ENCODE peak calls at places on chromosomes 16 and 17, in eight cellular contexts. V is NCI-H345; E is AG09319; L is M059J; C is IMR-90; W is progenitor cell of endocrine pancreas; K is stimulated activated CD4-positive, alpha-beta T cell treated with anti-CD3 and anti-CD28 coated beads, Interleukin-1b, Interleukin-23, amount 100 ng/mL, for 24 hours; J is mucosa of gallbladder. A is an unnamed sample.

GRCh38 chr17:3770471-3770870 is 30.5 kb downstream of the ITGAE start:
- DNase-seq in E (no peak), C (no peak), W (no peak), K (no peak), V (no peak), L (no peak), J (peak), A (no peak)

GRCh38 chr16:84478172-84478948 is 26.1 kb downstream of the MEAK7 start:
- DNase-seq in C (peak), L (peak), E (no peak), K (no peak), V (no peak), W (no peak), J (no peak), A (no peak)

GRCh38 chr17:69733171-69734014 is 318.9 kb downstream of the MAP2K6 start:
- DNase-seq in L (peak), J (no peak), E (peak), C (peak), V (no peak), K (no peak), W (no peak), A (peak)

GRCh38 chr17:21375757-21376584 is at the start of gene KCNJ12:
- DNase-seq in W (no peak), J (no peak), E (no peak), K (no peak), C (no peak), L (no peak), V (no peak), A (peak)

GRCh38 chr17:50257574-50258224 is 16.6 kb upstream of the TMEM92 start:
- DNase-seq in V (no peak), W (no peak), L (no peak), E (no peak), K (no peak), J (no peak), C (no peak), A (no peak)

GRCh38 chr16:24577167-24577566 is 37.8 kb downstream of the RBBP6 start:
- DNase-seq in V (no peak), J (no peak), W (no peak), C (peak), L (no peak), E (no peak), K (no peak), A (no peak)

GRCh38 chr17:51078009-51078592 is 42.6 kb downstream of the SPAG9 start:
- DNase-seq in V (no peak), C (no peak), J (no peak), L (no peak), W (no peak), E (no peak), K (no peak), A (no peak)

GRCh38 chr16:30076276-30076791 is 540 bp downstream of the PPP4C start:
- DNase-seq in K (no peak), C (no peak), V (no peak), L (peak), W (no peak), J (no peak), E (no peak), A (no peak)

GRCh38 chr16:78952630-78953029 is 647.9 kb downstream of the MAF start:
- DNase-seq in K (no peak), J (no peak), E (no peak), V (no peak), W (no peak), C (no peak), L (no peak), A (no peak)

GRCh38 chr17:4433515-4434031 is at the start of gene SPNS3:
- DNase-seq in W (no peak), K (no peak), V (no peak), E (no peak), C (no peak), L (no peak), J (no peak), A (peak)

GRCh38 chr17:75341784-75342183 is 52.6 kb upstream of the SLC25A19 start:
- DNase-seq in K (no peak), C (no peak), V (no peak), E (no peak), W (no peak), L (no peak), J (no peak), A (no peak)

GRCh38 chr17:58331815-58332719 is 3.5 kb upstream of the TSPOAP1 start:
- DNase-seq in V (no peak), L (no peak), C (no peak), E (no peak), K (peak), J (peak), W (no peak), A (no peak)

GRCh38 chr17:11094377-11094776 is 146.6 kb upstream of the SHISA6 start:
- DNase-seq in K (no peak), C (no peak), L (no peak), W (no peak), V (no peak), J (no peak), E (no peak), A (peak)

GRCh38 chr17:75922173-75922961 is 17.7 kb upstream of the MRPL38 start:
- DNase-seq in W (no peak), J (no peak), L (no peak), K (no peak), V (no peak), C (no peak), E (no peak), A (no peak)

GRCh38 chr16:28935924-28936783 is 4.4 kb downstream of the CD19 start:
- DNase-seq in V (peak), K (peak), J (peak), W (no peak), C (peak), E (no peak), L (no peak), A (peak)

GRCh38 chr17:81131486-81132196 is 33.7 kb upstream of the PVALEF start:
- DNase-seq in V (no peak), J (peak), K (no peak), C (no peak), W (no peak), L (no peak), E (no peak), A (no peak)

GRCh38 chr16:1899641-1900451 is 18.4 kb downstream of the HS3ST6 start:
- DNase-seq in E (no peak), C (no peak), L (no peak), J (peak), V (peak), W (no peak), K (no peak), A (no peak)

GRCh38 chr17:55495239-55495638 is 16.0 kb downstream of the SMIM36 start:
- DNase-seq in J (no peak), L (peak), V (no peak), K (no peak), C (no peak), E (no peak), W (no peak), A (no peak)

GRCh38 chr16:81623365-81624102 is 155.6 kb upstream of the PLCG2 start:
- DNase-seq in K (no peak), V (peak), C (peak), E (no peak), J (peak), L (peak), W (no peak), A (peak)

GRCh38 chr16:15988268-15989013 is 39.0 kb downstream of the ABCC1 start:
- DNase-seq in L (peak), K (no peak), V (no peak), C (peak), J (no peak), E (no peak), W (no peak), A (no peak)

GRCh38 chr17:8480011-8480976 is 44.6 kb downstream of the NDEL1 start:
- DNase-seq in L (no peak), V (no peak), W (no peak), K (no peak), J (no peak), E (no peak), C (no peak), A (no peak)

GRCh38 chr16:86680137-86680536 is 101.8 kb downstream of the FOXL1 start:
- DNase-seq in V (no peak), E (no peak), K (no peak), C (peak), J (no peak), L (peak), W (no peak), A (no peak)

GRCh38 chr17:49830605-49831004 is 17.3 kb downstream of the TAC4 start:
- DNase-seq in J (no peak), W (no peak), V (no peak), L (peak), E (no peak), K (no peak), C (no peak), A (no peak)

GRCh38 chr16:71610936-71611871 is 14.8 kb upstream of the MARVELD3 start:
- DNase-seq in K (peak), V (peak), L (peak), W (peak), E (no peak), J (peak), C (peak), A (peak)

GRCh38 chr16:57614546-57615343 is 13.7 kb upstream of the ADGRG1 start:
- DNase-seq in C (no peak), E (no peak), J (no peak), W (no peak), L (no peak), V (no peak), K (no peak), A (no peak)

GRCh38 chr17:50093807-50094206 is 1.3 kb upstream of the PDK2 start:
- DNase-seq in J (no peak), V (no peak), C (no peak), E (no peak), W (no peak), L (no peak), K (no peak), A (no peak)

GRCh38 chr17:41329279-41329925 is 13.9 kb upstream of the KRTAP17-1 start:
- DNase-seq in L (peak), C (peak), W (peak), V (peak), J (peak), E (peak), K (no peak), A (peak)

GRCh38 chr16:55257971-55258613 is 65.9 kb upstream of the IRX6 start:
- DNase-seq in W (peak), E (no peak), K (peak), L (peak), J (no peak), C (peak), V (no peak), A (no peak)

A was measured in head of caudate nucleus.